ENCODE peak calls at places on chromosomes 11 and 22, in seven cellular contexts. X, H, M, W, A, P and I are unnamed samples. For H3K4me1, the result is how much of the 10 kb centered on the place peaks cover.

GRCh38 chr11:48052183-48053040 is 72.1 kb downstream of the PTPRJ start:
- DNase-seq in X (peak), H (no peak), M (no peak), W (peak), A (no peak), P (peak), I (peak)

GRCh38 chr11:65574963-65575567 is 788 bp upstream of the EHBP1L1 start:
- DNase-seq in X (no peak), H (peak), M (no peak), W (no peak), A (no peak), P (peak), I (no peak)

GRCh38 chr11:69220581-69221051 is 64.9 kb downstream of the SMIM38 start:
- DNase-seq in X (no peak), H (peak), M (no peak), W (no peak), A (no peak), P (no peak), I (no peak)

GRCh38 chr22:23969071-23969470 is 2.4 kb downstream of the DDTL start:
- DNase-seq in X (no peak), H (no peak), M (no peak), W (peak), A (no peak), P (no peak), I (no peak)

GRCh38 chr11:114984611-114985163 is 306.4 kb downstream of the NXPE2 start:
- DNase-seq in X (no peak), H (no peak), M (no peak), W (no peak), A (no peak), P (no peak), I (no peak)

GRCh38 chr11:69915151-69915500 is 95.9 kb upstream of the FGF3 start:
- DNase-seq in X (no peak), H (no peak), M (no peak), W (no peak), A (peak), P (no peak), I (no peak)

GRCh38 chr11:24437123-24437522 is 59.7 kb upstream of the LUZP2 start:
- DNase-seq in X (no peak), H (no peak), M (no peak), W (no peak), A (no peak), P (no peak), I (no peak)

GRCh38 chr11:71563401-71563800 is 2.0 kb upstream of the KRTAP5-10 start:
- DNase-seq in X (no peak), H (no peak), M (no peak), W (no peak), A (no peak), P (no peak), I (no peak)

GRCh38 chr22:20406686-20407408 is 12.9 kb downstream of the ZNF74 start:
- DNase-seq in X (no peak), H (no peak), M (no peak), W (no peak), A (no peak), P (no peak), I (no peak)

GRCh38 chr11:29343465-29344333 is 673.1 kb downstream of the KCNA4 start:
- DNase-seq in X (peak), H (peak), M (peak), W (peak), A (no peak), P (peak), I (peak)

GRCh38 chr11:93986716-93987115 is 34.4 kb upstream of the HEPHL1 start:
- DNase-seq in X (no peak), H (no peak), M (no peak), W (no peak), A (no peak), P (no peak), I (no peak)

GRCh38 chr22:44309137-44309536 is 3.6 kb downstream of the SHISAL1 start:
- DNase-seq in X (peak), H (no peak), M (no peak), W (no peak), A (peak), P (no peak), I (no peak)

GRCh38 chr22:20014526-20015186 is 2.0 kb downstream of the ARVCF start:
- DNase-seq in X (no peak), H (no peak), M (no peak), W (no peak), A (no peak), P (peak), I (no peak)

GRCh38 chr22:45358127-45358526 is 48.4 kb downstream of the FAM118A start:
- DNase-seq in X (no peak), H (no peak), M (no peak), W (no peak), A (no peak), P (no peak), I (no peak)

GRCh38 chr11:125105921-125106320 is 5.5 kb downstream of the TMEM218 start:
- DNase-seq in X (no peak), H (no peak), M (no peak), W (no peak), A (no peak), P (no peak), I (no peak)

GRCh38 chr11:111299111-111300026 is 1.0 kb downstream of the POU2AF3 start:
- DNase-seq in X (peak), H (peak), M (peak), W (peak), A (no peak), P (peak), I (peak)

GRCh38 chr11:78170874-78171549 is 17.4 kb downstream of the KCTD21 start:
- DNase-seq in X (no peak), H (no peak), M (no peak), W (no peak), A (no peak), P (no peak), I (no peak)

GRCh38 chr22:34038801-34039200 is 118.5 kb upstream of the LARGE1 start:
- DNase-seq in X (no peak), H (no peak), M (no peak), W (no peak), A (no peak), P (no peak), I (no peak)

GRCh38 chr11:75219869-75220268 is 20.7 kb upstream of the TPBGL start:
- DNase-seq in X (no peak), H (no peak), M (no peak), W (no peak), A (no peak), P (no peak), I (no peak)

GRCh38 chr22:44701824-44702478 is at the start of gene PRR5:
- DNase-seq in X (peak), H (peak), M (peak), W (peak), A (peak), P (peak), I (peak)

DNA sequence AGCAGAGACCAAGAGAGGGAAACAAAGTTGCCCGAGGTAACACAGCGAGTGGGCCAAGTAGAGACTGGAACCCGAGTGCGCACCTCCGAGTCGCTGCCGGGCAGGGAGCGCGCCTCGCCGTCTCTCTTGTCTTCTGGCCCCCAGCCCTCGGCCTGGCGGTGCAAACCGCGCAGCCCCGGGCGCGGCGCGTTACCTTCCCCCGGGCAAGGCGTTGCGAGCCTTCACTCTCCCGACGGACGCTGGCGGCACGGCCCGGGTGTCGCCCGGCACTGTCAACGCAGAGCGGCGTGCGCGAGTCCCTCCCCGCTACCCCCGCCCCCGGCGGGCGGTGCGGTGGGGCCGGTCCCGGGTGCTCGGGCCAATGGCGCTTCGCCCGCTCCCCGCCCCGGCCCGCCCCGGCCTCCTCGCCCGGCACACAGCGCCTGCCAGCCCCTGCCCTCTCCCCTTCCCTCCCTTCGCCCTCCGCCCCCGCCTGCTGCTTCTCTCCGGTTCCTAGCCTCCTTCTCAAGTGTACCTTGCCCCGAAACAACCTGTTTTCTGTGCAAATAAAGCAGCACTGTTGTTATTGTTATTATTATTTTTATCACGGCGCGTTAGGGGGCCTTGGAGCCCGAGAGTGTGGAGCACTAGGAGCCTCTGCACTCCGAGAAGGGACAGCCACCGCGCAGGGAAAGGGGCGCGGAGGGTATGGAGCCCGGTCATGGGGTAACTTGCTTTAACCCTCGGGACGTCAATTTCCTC is at the start of gene SYTL2:
- DNase-seq in X (peak), H (peak), M (peak), W (peak), A (no peak), P (peak), I (peak)
- H3K27ac ChIP-seq in X (peak), H (no peak), M (peak), W (no peak), A (no peak), P (peak), I (no peak)

GRCh38 chr22:50467773-50468440 is 6.9 kb downstream of the SBF1 start:
- DNase-seq in X (no peak), H (no peak), M (no peak), W (no peak), A (no peak), P (no peak), I (no peak)

GRCh38 chr22:50468626-50469025 is 6.2 kb downstream of the SBF1 start:
- DNase-seq in X (no peak), H (no peak), M (no peak), W (no peak), A (no peak), P (no peak), I (no peak)

GRCh38 chr22:50470491-50470890 is 4.3 kb downstream of the SBF1 start:
- DNase-seq in X (no peak), H (no peak), M (no peak), W (no peak), A (no peak), P (no peak), I (no peak)

GRCh38 chr22:50471197-50471847 is 3.5 kb downstream of the SBF1 start:
- DNase-seq in X (no peak), H (no peak), M (no peak), W (no peak), A (no peak), P (no peak), I (no peak)

DNA sequence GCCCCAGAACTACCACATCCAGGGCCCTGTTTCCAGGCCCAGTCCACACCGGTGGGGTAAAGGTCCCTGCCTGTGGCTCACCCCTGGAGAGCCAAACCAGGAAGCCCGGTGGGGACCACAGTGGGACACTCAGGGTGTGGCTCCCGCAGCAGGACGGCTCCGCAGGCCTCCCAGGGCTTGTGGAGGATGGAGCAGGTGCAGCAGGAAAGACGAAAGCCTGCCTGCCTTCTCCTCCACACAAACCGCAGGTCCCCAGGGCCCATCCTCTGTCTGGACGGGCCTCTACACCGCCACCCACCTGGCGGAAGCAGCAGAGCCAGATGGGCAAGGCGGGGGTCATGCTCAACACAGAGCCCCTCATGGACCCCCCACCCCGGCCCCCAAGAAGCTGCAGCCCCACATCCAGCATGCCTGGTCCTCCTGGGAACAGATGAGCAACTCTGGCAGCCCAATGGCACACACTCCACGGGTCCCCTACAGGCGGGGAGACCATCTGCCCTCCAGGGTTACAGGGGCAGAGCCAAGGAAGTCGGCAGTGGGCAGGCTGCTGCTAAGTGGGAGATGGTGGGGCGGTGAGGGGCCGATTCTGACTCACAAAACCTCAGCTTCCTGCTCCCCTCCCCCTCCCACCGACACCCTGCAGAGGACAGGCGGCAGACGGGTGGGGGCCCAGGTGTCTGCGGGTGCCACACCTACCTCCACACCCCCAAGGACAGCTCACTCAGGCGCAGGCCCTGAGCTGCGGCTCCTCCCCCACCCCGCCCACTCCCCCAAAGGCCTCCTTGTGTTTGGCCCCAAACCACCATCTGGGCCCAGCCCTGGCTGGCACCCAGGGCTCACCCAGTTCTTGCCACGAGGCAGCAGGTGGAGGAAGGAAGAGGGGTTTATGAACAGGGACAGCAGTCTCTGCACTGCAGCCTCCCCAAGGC is 5.2 kb downstream of the SBF1 start:
- DNase-seq in X (peak), H (peak), M (peak), W (no peak), A (peak), P (peak), I (peak)
- H3K4me1 ChIP-seq in X (under half), H (half or more), M (half or more), W (under half), A (under half), P (under half), I (half or more)

DNA sequence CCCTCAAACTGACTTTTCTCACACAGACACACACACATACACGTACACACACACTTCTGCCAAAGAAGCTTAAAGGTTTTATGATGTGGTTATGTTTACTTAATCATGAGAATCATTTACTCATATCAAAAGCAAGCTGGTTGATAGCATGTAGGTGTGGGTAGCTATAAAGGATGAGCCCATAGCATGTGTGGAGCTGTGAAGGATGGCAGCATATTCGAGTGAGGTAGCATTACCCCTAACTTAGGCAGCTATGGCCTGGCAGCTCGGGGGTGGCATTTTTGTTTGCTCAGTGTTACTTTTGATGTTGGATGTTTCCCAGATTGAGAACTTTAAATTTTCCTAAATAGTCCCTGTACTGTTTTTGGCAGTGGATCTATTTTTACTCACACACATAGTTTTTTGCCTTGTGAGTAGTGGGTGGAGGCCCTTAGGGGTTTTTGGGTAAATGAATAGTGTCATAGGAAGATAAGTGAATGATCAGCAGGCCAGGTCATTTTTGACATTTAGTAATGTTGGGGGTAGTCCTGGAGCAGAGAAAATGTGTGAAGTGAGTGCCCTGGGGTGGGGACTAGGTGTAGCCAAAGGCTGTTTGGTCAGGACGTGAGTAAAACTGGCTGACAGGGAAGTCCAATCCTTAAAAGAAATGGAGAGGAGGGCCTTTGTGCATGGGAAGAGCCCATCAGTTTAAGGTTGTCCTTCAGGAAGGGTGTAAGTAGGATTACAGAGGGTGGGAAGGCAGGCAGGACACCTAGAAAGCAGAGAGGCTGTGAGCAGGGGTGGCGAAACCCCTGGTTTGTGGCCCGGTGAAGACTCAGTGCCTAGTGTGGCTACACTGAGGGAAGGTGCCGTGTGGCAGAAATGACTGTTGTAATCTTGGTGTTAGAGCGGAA is 7.1 kb downstream of the YWHAH start:
- DNase-seq in X (no peak), H (no peak), M (no peak), W (no peak), A (no peak), P (peak), I (no peak)
- H3K4me3 ChIP-seq in X (no peak), H (no peak), M (no peak), W (no peak), A (no peak), P (no peak), I (no peak)

GRCh38 chr11:9362393-9362863 is 22.0 kb upstream of the IPO7 start:
- DNase-seq in X (no peak), H (no peak), M (no peak), W (no peak), A (no peak), P (no peak), I (no peak)
- H3K27ac ChIP-seq in X (peak), H (no peak), M (peak), W (peak), A (peak), P (no peak), I (peak)

GRCh38 chr11:95792700-95793099 is 2.4 kb downstream of the CEP57 start:
- DNase-seq in X (no peak), H (no peak), M (no peak), W (no peak), A (no peak), P (no peak), I (no peak)

GRCh38 chr11:95790933-95791247 is 592 bp downstream of the CEP57 start:
- DNase-seq in X (peak), H (peak), M (peak), W (no peak), A (no peak), P (peak), I (peak)

GRCh38 chr11:95793111-95793510 is 2.8 kb downstream of the CEP57 start:
- DNase-seq in X (no peak), H (no peak), M (no peak), W (no peak), A (no peak), P (no peak), I (no peak)

GRCh38 chr11:95791385-95792033 is 1.2 kb downstream of the CEP57 start:
- DNase-seq in X (no peak), H (no peak), M (no peak), W (no peak), A (no peak), P (no peak), I (no peak)

DNA sequence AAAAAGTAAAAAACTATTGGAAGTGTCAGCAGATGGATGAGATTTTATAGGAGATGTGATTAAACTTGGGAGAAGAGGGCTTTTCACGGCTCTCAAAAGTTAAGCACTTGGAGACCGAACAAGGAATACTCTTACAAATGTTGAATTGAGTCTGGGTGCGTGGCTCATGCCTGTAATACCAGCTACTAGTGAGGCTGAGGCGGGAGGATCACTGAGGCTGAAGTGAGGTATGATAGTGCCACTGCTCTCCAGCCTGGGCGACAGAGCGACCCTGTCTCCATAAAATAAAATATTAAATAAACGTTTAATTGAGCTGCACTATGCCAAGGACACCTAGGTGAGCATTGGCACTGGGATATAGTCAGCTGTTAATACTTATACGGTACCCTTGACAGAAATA is 1.9 kb downstream of the CEP57 start:
- DNase-seq in X (no peak), H (no peak), M (no peak), W (no peak), A (no peak), P (no peak), I (no peak)
- H3K4me1 ChIP-seq in X (under half), H (under half), M (under half), W (under half), A (under half), P (under half), I (under half)